ENCODE peak calls at places on chromosomes 4 and X, in four cellular contexts. One of them, this sample, is unnamed.

GRCh38 chrX:152733261-152733975 is at the start of the genes CSAG1 and MAGEA12:
- DNase-seq in ovary: peak; percentile 19
- DNase-seq in testis: peak; percentile 57
- DNase-seq in Peyer's patch: peak; percentile 22
- DNase-seq in this sample: no peak

GRCh38 chr4:66123195-66123594 is 452.9 kb upstream of the EPHA5 start:
- DNase-seq in ovary: no peak
- DNase-seq in testis: no peak
- DNase-seq in Peyer's patch: no peak
- DNase-seq in this sample: no peak

GRCh38 chrX:39728025-39728424 is 369.7 kb downstream of the BCOR start:
- DNase-seq in ovary: no peak
- DNase-seq in testis: no peak
- DNase-seq in Peyer's patch: no peak
- DNase-seq in this sample: no peak

GRCh38 chr4:126627255-126627654 is 1005.5 kb upstream of the INTU start:
- DNase-seq in ovary: no peak
- DNase-seq in testis: no peak
- DNase-seq in Peyer's patch: no peak
- DNase-seq in this sample: no peak

GRCh38 chr4:53744446-53745160 is 153.3 kb upstream of the LNX1 start:
- DNase-seq in ovary: no peak
- DNase-seq in testis: peak; percentile 37
- DNase-seq in Peyer's patch: no peak
- DNase-seq in this sample: no peak

GRCh38 chr4:61173799-61174198 is 26.3 kb upstream of the ADGRL3 start:
- DNase-seq in ovary: no peak
- DNase-seq in testis: no peak
- DNase-seq in Peyer's patch: no peak
- DNase-seq in this sample: no peak

GRCh38 chr4:67037489-67037888 is 507.8 kb downstream of the CENPC start:
- DNase-seq in ovary: no peak
- DNase-seq in testis: no peak
- DNase-seq in Peyer's patch: no peak
- DNase-seq in this sample: no peak

GRCh38 chr4:155578219-155578618 is 88.4 kb upstream of the GUCY1A1 start:
- DNase-seq in ovary: no peak
- DNase-seq in testis: no peak
- DNase-seq in Peyer's patch: no peak
- DNase-seq in this sample: no peak

GRCh38 chrX:72269671-72270251 is 7.3 kb downstream of the RPS4X start:
- DNase-seq in ovary: no peak
- DNase-seq in testis: no peak
- DNase-seq in Peyer's patch: no peak
- DNase-seq in this sample: no peak

GRCh38 chr4:165204462-165204830 is 2.9 kb upstream of the KLHL2 start:
- DNase-seq in ovary: no peak
- DNase-seq in testis: no peak
- DNase-seq in Peyer's patch: no peak
- DNase-seq in this sample: no peak

GRCh38 chrX:137916090-137916746 is 350.3 kb downstream of the ZIC3 start:
- DNase-seq in ovary: no peak
- DNase-seq in testis: peak; percentile 15
- DNase-seq in Peyer's patch: no peak
- DNase-seq in this sample: no peak

DNA sequence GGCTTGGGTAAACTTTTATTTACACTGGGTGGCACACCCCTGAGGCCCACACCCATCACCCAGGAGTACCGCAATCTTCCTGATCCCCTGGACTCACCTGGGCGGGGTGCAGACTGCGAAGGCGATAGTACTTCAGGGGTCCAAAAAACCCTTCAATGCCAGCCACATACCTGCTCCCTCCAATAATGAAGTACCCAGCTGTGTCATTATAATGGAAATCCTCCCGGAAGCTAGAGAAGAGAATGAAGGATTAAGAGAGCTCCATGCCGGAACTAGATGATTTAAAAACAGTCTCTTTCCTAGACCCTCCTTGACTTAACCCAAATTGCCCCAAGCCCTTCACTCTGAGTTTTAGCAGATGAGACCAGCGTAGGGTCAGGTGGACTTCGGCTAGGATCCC is 40.9 kb downstream of the SEL1L3 start:
- DNase-seq in ovary: no peak
- DNase-seq in testis: no peak
- DNase-seq in Peyer's patch: no peak
- DNase-seq in this sample: no peak
- H3K4me3 ChIP-seq in ovary: no peak overlapping the region
- H3K4me3 ChIP-seq in testis: no peak overlapping the region
- H3K4me3 ChIP-seq in Peyer's patch: no peak overlapping the region
- H3K4me3 ChIP-seq in this sample: no peak overlapping the region

DNA sequence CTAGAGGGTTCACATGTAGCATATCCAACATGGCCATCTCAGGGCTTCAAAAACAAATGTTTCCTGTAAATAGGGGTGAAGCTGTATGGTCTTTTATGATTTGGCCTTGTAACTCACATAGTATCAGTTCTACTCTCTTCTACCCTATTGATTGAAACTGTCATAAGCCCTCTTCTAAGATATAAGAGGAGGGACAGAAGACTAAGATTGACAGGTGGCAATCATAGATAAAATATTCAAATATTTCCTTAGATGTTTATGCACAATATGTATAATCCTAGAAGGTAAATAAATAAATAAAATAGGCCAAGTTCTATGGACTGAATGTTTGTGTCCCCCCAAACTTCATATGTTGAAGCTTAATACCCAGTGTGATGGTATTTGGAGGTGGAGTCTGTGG is 6.9 kb upstream of the BEX3 start:
- DNase-seq in ovary: no peak
- DNase-seq in testis: no peak
- DNase-seq in Peyer's patch: no peak
- DNase-seq in this sample: no peak
- TF ChIP-seq POLR2A in ovary: no peak
- TF ChIP-seq POLR2A in testis: no peak
- TF ChIP-seq POLR2A in Peyer's patch: no peak
- TF ChIP-seq POLR2A in this sample: no peak

GRCh38 chr4:176499518-176499917 is 179.8 kb downstream of the SPCS3 start:
- DNase-seq in ovary: no peak
- DNase-seq in testis: no peak
- DNase-seq in Peyer's patch: no peak
- DNase-seq in this sample: no peak
- H3K4me3 ChIP-seq in ovary: no peak overlapping the region
- H3K4me3 ChIP-seq in testis: no peak overlapping the region
- H3K4me3 ChIP-seq in Peyer's patch: no peak overlapping the region
- H3K4me3 ChIP-seq in this sample: no peak overlapping the region

GRCh38 chr4:85477538-85477937 is 2.6 kb downstream of the ARHGAP24 start:
- DNase-seq in ovary: no peak
- DNase-seq in testis: no peak
- DNase-seq in Peyer's patch: peak; percentile 51
- DNase-seq in this sample: no peak

GRCh38 chr4:85478576-85478975 is 3.6 kb downstream of the ARHGAP24 start:
- DNase-seq in ovary: no peak
- DNase-seq in testis: no peak
- DNase-seq in Peyer's patch: no peak
- DNase-seq in this sample: no peak

GRCh38 chr4:85474356-85474755 is 594 bp upstream of the ARHGAP24 start:
- DNase-seq in ovary: no peak
- DNase-seq in testis: no peak
- DNase-seq in Peyer's patch: no peak
- DNase-seq in this sample: no peak

GRCh38 chr4:85475631-85476233 is 782 bp downstream of the ARHGAP24 start:
- DNase-seq in ovary: peak; percentile 63
- DNase-seq in testis: no peak
- DNase-seq in Peyer's patch: peak; percentile 50
- DNase-seq in this sample: no peak

DNA sequence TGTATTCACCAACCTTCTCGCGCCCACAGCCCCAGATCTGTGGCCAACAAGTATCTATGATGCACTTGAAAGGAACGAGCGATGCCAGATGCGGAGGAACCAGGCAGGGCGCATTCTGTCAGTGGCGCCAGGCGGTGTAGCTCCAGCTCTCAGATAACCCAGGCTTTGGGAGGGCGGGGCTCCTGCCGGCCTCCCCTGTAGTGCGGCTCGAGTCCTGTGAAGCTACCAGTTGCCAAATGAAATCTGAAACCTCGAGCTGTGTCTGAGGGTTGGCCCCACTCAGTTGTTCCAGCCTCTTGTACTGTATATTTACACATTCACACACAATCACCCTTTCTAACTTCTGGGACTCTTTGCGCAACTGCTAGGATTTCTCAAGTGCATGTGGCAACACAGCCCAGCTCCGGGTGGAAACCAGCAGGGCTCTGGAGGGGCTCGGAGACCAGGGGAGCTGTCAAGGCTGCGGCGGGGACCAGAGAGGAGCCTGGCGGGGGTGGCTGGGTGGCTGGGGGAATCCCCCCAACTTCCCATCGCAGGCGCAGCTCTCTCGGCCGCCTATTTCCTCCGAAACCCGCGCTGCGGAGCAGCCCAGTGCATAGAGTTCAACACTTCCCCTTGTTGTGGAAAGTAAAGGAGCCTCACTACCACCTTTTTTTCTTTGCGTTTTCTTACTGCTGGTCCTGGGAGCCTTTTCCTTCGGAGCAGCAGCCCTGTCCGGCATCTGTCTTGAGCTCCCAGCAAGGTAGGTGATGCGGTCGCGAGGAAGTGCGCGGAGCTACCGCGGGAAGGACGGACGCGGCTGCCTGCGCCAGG is at the start of gene ARHGAP24:
- DNase-seq in ovary: peak; percentile 84
- DNase-seq in testis: peak; percentile 83
- DNase-seq in Peyer's patch: peak; percentile 91
- DNase-seq in this sample: peak; percentile 33
- TF ChIP-seq POLR2A in ovary: no peak
- TF ChIP-seq POLR2A in testis: no peak
- TF ChIP-seq POLR2A in Peyer's patch: no peak
- TF ChIP-seq POLR2A in this sample: no peak

GRCh38 chrX:65674351-65674893 is 7.0 kb downstream of the MSN start:
- DNase-seq in ovary: no peak
- DNase-seq in testis: no peak
- DNase-seq in Peyer's patch: no peak
- DNase-seq in this sample: no peak
- H3K4me3 ChIP-seq in ovary: no peak overlapping the region
- H3K4me3 ChIP-seq in testis: no peak overlapping the region
- H3K4me3 ChIP-seq in Peyer's patch: peak overlapping the region; percentile 20
- H3K4me3 ChIP-seq in this sample: no peak overlapping the region